ENCODE peak calls at places on chromosomes 3 and 15, in seven cellular contexts. One of them, this sample, is unnamed.
A peak's percentile ranks its signal among the peaks of the same experiment; 100 is the strongest.

GRCh38 chr15:88636654-88637053 is 2.2 kb upstream of the ISG20 start:
- DNase-seq in neural progenitor cell: no peak
- DNase-seq in astrocyte of the spinal cord: no peak
- DNase-seq in OCI-LY7: no peak
- DNase-seq in adrenal gland: no peak
- DNase-seq in cardiac muscle cell: no peak
- DNase-seq in astrocyte: no peak
- DNase-seq in this sample: no peak

GRCh38 chr3:189687475-189687874 is 56.3 kb downstream of the TP63 start:
- DNase-seq in astrocyte of the spinal cord: no peak
- DNase-seq in cardiac muscle cell: no peak
- DNase-seq in neural progenitor cell: peak; percentile 38
- DNase-seq in adrenal gland: no peak
- DNase-seq in OCI-LY7: no peak
- DNase-seq in astrocyte: no peak
- DNase-seq in this sample: no peak

GRCh38 chr3:13653631-13654279 is 104.8 kb downstream of the FBLN2 start:
- DNase-seq in cardiac muscle cell: no peak
- DNase-seq in adrenal gland: no peak
- DNase-seq in astrocyte: no peak
- DNase-seq in astrocyte of the spinal cord: no peak
- DNase-seq in OCI-LY7: no peak
- DNase-seq in neural progenitor cell: no peak
- DNase-seq in this sample: no peak

GRCh38 chr3:40615110-40615915 is 90.6 kb downstream of the ZNF621 start:
- DNase-seq in cardiac muscle cell: peak; percentile 37
- DNase-seq in neural progenitor cell: peak; percentile 92
- DNase-seq in astrocyte: no peak
- DNase-seq in OCI-LY7: no peak
- DNase-seq in astrocyte of the spinal cord: no peak
- DNase-seq in adrenal gland: no peak
- DNase-seq in this sample: no peak

GRCh38 chr15:87739866-87740265 is 516.7 kb downstream of the NTRK3 start:
- DNase-seq in cardiac muscle cell: no peak
- DNase-seq in neural progenitor cell: no peak
- DNase-seq in OCI-LY7: no peak
- DNase-seq in astrocyte of the spinal cord: no peak
- DNase-seq in astrocyte: peak; percentile 65
- DNase-seq in adrenal gland: no peak
- DNase-seq in this sample: no peak

GRCh38 chr3:126355777-126356372 is 1.3 kb downstream of the KLF15 start:
- DNase-seq in neural progenitor cell: peak; percentile 91
- DNase-seq in cardiac muscle cell: peak; percentile 96
- DNase-seq in adrenal gland: peak; percentile 99
- DNase-seq in astrocyte: peak; percentile 20
- DNase-seq in OCI-LY7: peak; percentile 58
- DNase-seq in astrocyte of the spinal cord: peak; percentile 49
- DNase-seq in this sample: no peak

GRCh38 chr3:150775001-150775599 is 12.1 kb upstream of the SIAH2 start:
- DNase-seq in neural progenitor cell: no peak
- DNase-seq in astrocyte: peak; percentile 70
- DNase-seq in astrocyte of the spinal cord: peak; percentile 25
- DNase-seq in adrenal gland: no peak
- DNase-seq in cardiac muscle cell: no peak
- DNase-seq in OCI-LY7: no peak
- DNase-seq in this sample: no peak

GRCh38 chr3:31858439-31858838 is 122.6 kb downstream of the OSBPL10 start:
- DNase-seq in OCI-LY7: peak; percentile 74
- DNase-seq in astrocyte: no peak
- DNase-seq in astrocyte of the spinal cord: no peak
- DNase-seq in cardiac muscle cell: no peak
- DNase-seq in neural progenitor cell: no peak
- DNase-seq in adrenal gland: no peak
- DNase-seq in this sample: no peak

GRCh38 chr15:60358935-60359672 is 38.7 kb downstream of the ANXA2 start:
- DNase-seq in astrocyte of the spinal cord: peak; percentile 88
- DNase-seq in neural progenitor cell: no peak
- DNase-seq in OCI-LY7: no peak
- DNase-seq in cardiac muscle cell: no peak
- DNase-seq in astrocyte: peak; percentile 90
- DNase-seq in adrenal gland: no peak
- DNase-seq in this sample: no peak

GRCh38 chr3:20039765-20040475 is at the start of gene KAT2B:
- DNase-seq in adrenal gland: peak; percentile 82
- DNase-seq in cardiac muscle cell: peak; percentile 91
- DNase-seq in neural progenitor cell: peak; percentile 92
- DNase-seq in OCI-LY7: peak; percentile 93
- DNase-seq in astrocyte of the spinal cord: peak; percentile 60
- DNase-seq in astrocyte: peak; percentile 35
- DNase-seq in this sample: no peak

GRCh38 chr3:71753716-71754609 is at the start of gene GPR27:
- DNase-seq in OCI-LY7: no peak
- DNase-seq in neural progenitor cell: peak; percentile 78
- DNase-seq in cardiac muscle cell: peak; percentile 66
- DNase-seq in adrenal gland: no peak
- DNase-seq in astrocyte: peak; percentile 34
- DNase-seq in astrocyte of the spinal cord: peak; percentile 16
- DNase-seq in this sample: no peak

GRCh38 chr15:95024388-95024787 is 793.0 kb downstream of the MCTP2 start:
- DNase-seq in cardiac muscle cell: peak; percentile 49
- DNase-seq in OCI-LY7: peak; percentile 19
- DNase-seq in adrenal gland: no peak
- DNase-seq in astrocyte of the spinal cord: peak; percentile 50
- DNase-seq in neural progenitor cell: peak; percentile 71
- DNase-seq in astrocyte: peak; percentile 22
- DNase-seq in this sample: no peak

GRCh38 chr15:90482124-90483011 is 47.4 kb upstream of the CRTC3 start:
- DNase-seq in cardiac muscle cell: peak; percentile 41
- DNase-seq in astrocyte of the spinal cord: peak; percentile 59
- DNase-seq in adrenal gland: peak; percentile 87
- DNase-seq in neural progenitor cell: peak; percentile 59
- DNase-seq in astrocyte: peak; percentile 47
- DNase-seq in OCI-LY7: peak; percentile 60
- DNase-seq in this sample: no peak

GRCh38 chr3:192812736-192813383 is 85.5 kb upstream of the FGF12 start:
- DNase-seq in adrenal gland: no peak
- DNase-seq in astrocyte: no peak
- DNase-seq in neural progenitor cell: peak; percentile 66
- DNase-seq in cardiac muscle cell: peak; percentile 62
- DNase-seq in astrocyte of the spinal cord: peak; percentile 77
- DNase-seq in OCI-LY7: peak; percentile 10
- DNase-seq in this sample: no peak

GRCh38 chr15:100265641-100266035 is 76.1 kb downstream of the ADAMTS17 start:
- DNase-seq in adrenal gland: no peak
- DNase-seq in OCI-LY7: no peak
- DNase-seq in neural progenitor cell: no peak
- DNase-seq in astrocyte: no peak
- DNase-seq in cardiac muscle cell: no peak
- DNase-seq in astrocyte of the spinal cord: no peak
- DNase-seq in this sample: no peak

GRCh38 chr3:58429657-58430056 is 4.0 kb downstream of the PDHB start:
- DNase-seq in OCI-LY7: peak; percentile 47
- DNase-seq in cardiac muscle cell: no peak
- DNase-seq in adrenal gland: no peak
- DNase-seq in astrocyte of the spinal cord: peak; percentile 42
- DNase-seq in neural progenitor cell: no peak
- DNase-seq in astrocyte: no peak
- DNase-seq in this sample: peak; percentile 53

GRCh38 chr3:108507887-108508286 is 2.5 kb downstream of the MYH15 start:
- DNase-seq in neural progenitor cell: no peak
- DNase-seq in OCI-LY7: no peak
- DNase-seq in cardiac muscle cell: no peak
- DNase-seq in astrocyte: no peak
- DNase-seq in adrenal gland: no peak
- DNase-seq in astrocyte of the spinal cord: no peak
- DNase-seq in this sample: no peak

GRCh38 chr15:56454841-56455240 is 10.1 kb downstream of the MNS1 start:
- DNase-seq in neural progenitor cell: no peak
- DNase-seq in adrenal gland: no peak
- DNase-seq in astrocyte: no peak
- DNase-seq in OCI-LY7: no peak
- DNase-seq in cardiac muscle cell: no peak
- DNase-seq in astrocyte of the spinal cord: no peak
- DNase-seq in this sample: no peak

GRCh38 chr15:51917493-51917892 is 54.1 kb downstream of the LEO1 start:
- DNase-seq in adrenal gland: no peak
- DNase-seq in OCI-LY7: peak; percentile 43
- DNase-seq in cardiac muscle cell: peak; percentile 38
- DNase-seq in astrocyte: no peak
- DNase-seq in neural progenitor cell: peak; percentile 60
- DNase-seq in astrocyte of the spinal cord: peak; percentile 29
- DNase-seq in this sample: no peak

GRCh38 chr15:25173241-25174028 is 218.6 kb downstream of the SNRPN start:
- DNase-seq in adrenal gland: peak; percentile 27
- DNase-seq in OCI-LY7: no peak
- DNase-seq in cardiac muscle cell: no peak
- DNase-seq in neural progenitor cell: no peak
- DNase-seq in astrocyte: no peak
- DNase-seq in astrocyte of the spinal cord: no peak
- DNase-seq in this sample: no peak

DNA sequence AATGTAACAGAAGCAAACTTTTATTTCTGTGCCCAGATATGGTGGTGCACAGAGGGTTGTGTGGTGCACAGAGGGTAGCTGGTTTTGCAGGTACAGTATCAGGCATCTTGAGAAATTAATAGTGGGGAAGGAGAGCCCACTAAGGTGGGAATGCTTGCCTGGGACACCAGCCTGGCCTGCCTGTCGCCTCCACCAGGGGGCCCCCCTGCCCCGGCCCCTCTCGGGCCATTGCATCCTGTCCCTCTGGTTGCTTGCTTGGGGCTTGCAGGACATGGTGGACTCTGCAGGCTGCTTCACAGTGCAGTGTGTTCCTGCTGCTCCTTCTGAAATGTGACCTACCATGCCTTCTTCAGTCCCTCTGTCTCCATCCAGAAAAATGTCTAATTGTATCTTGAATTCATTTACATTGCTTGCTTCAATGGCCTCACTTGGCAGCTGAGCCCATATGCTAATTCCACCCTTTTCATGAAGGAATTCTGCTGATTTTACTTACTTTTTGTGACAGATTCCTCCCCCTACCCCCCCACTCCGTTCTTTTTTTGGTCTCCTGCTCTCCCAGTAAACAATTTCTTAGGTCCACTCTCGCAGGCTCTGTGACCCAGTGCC is 73.6 kb downstream of the EEFSEC start:
- DNase-seq in OCI-LY7: peak; percentile 36
- DNase-seq in astrocyte: no peak
- DNase-seq in astrocyte of the spinal cord: peak; percentile 32
- DNase-seq in cardiac muscle cell: peak; percentile 39
- DNase-seq in neural progenitor cell: peak; percentile 69
- DNase-seq in adrenal gland: peak; percentile 62
- DNase-seq in this sample: no peak
- TF ChIP-seq CTCF in OCI-LY7: peak; percentile 88
- TF ChIP-seq CTCF in astrocyte: peak; percentile 67
- TF ChIP-seq CTCF in astrocyte of the spinal cord: peak; percentile 94
- TF ChIP-seq CTCF in cardiac muscle cell: peak; percentile 95
- TF ChIP-seq CTCF in neural progenitor cell: peak; percentile 83
- TF ChIP-seq CTCF in adrenal gland: peak; percentile 56
- TF ChIP-seq CTCF in this sample: peak; percentile 88

GRCh38 chr3:131026321-131027151 is at the start of the genes ASTE1 and NEK11:
- DNase-seq in cardiac muscle cell: peak; percentile 85
- DNase-seq in neural progenitor cell: peak; percentile 50
- DNase-seq in astrocyte of the spinal cord: peak; percentile 89
- DNase-seq in adrenal gland: peak; percentile 92
- DNase-seq in astrocyte: peak; percentile 71
- DNase-seq in OCI-LY7: peak; percentile 86
- DNase-seq in this sample: peak; percentile 55

GRCh38 chr3:131020122-131020693 is 6.4 kb downstream of the ASTE1 start:
- DNase-seq in astrocyte: no peak
- DNase-seq in adrenal gland: no peak
- DNase-seq in cardiac muscle cell: no peak
- DNase-seq in OCI-LY7: peak; percentile 18
- DNase-seq in neural progenitor cell: peak; percentile 22
- DNase-seq in astrocyte of the spinal cord: no peak
- DNase-seq in this sample: no peak

GRCh38 chr3:131028844-131029243 is 2.2 kb downstream of the NEK11 start:
- DNase-seq in astrocyte: no peak
- DNase-seq in astrocyte of the spinal cord: no peak
- DNase-seq in neural progenitor cell: no peak
- DNase-seq in adrenal gland: no peak
- DNase-seq in OCI-LY7: no peak
- DNase-seq in cardiac muscle cell: no peak
- DNase-seq in this sample: no peak

GRCh38 chr3:131025500-131025899 is 1.1 kb downstream of the ASTE1 start:
- DNase-seq in astrocyte: no peak
- DNase-seq in adrenal gland: no peak
- DNase-seq in neural progenitor cell: no peak
- DNase-seq in cardiac muscle cell: no peak
- DNase-seq in astrocyte of the spinal cord: no peak
- DNase-seq in OCI-LY7: no peak
- DNase-seq in this sample: no peak
- H3K4me3 ChIP-seq in astrocyte: peak overlapping the region; percentile 94
- H3K4me3 ChIP-seq in adrenal gland: no peak overlapping the region
- H3K4me3 ChIP-seq in neural progenitor cell: no peak overlapping the region
- H3K4me3 ChIP-seq in cardiac muscle cell: no peak overlapping the region
- H3K4me3 ChIP-seq in astrocyte of the spinal cord: peak overlapping the region; percentile 79
- H3K4me3 ChIP-seq in OCI-LY7: peak overlapping the region; percentile 75
- H3K4me3 ChIP-seq in this sample: peak overlapping the region; percentile 81

GRCh38 chr15:41116116-41116871 is at the start of gene INO80:
- DNase-seq in neural progenitor cell: peak; percentile 98
- DNase-seq in cardiac muscle cell: peak; percentile 99
- DNase-seq in adrenal gland: peak; percentile 100
- DNase-seq in astrocyte of the spinal cord: peak; percentile 98
- DNase-seq in OCI-LY7: peak; percentile 98
- DNase-seq in astrocyte: peak; percentile 95
- DNase-seq in this sample: peak; percentile 95
- TF ChIP-seq CTCF in neural progenitor cell: no peak
- TF ChIP-seq CTCF in cardiac muscle cell: no peak
- TF ChIP-seq CTCF in adrenal gland: no peak
- TF ChIP-seq CTCF in astrocyte of the spinal cord: no peak
- TF ChIP-seq CTCF in OCI-LY7: no peak
- TF ChIP-seq CTCF in astrocyte: no peak
- TF ChIP-seq CTCF in this sample: no peak

GRCh38 chr15:68580883-68581155 is 2.0 kb downstream of the CORO2B start:
- DNase-seq in astrocyte: no peak
- DNase-seq in astrocyte of the spinal cord: no peak
- DNase-seq in adrenal gland: no peak
- DNase-seq in cardiac muscle cell: no peak
- DNase-seq in neural progenitor cell: no peak
- DNase-seq in OCI-LY7: no peak
- DNase-seq in this sample: no peak
- H3K4me3 ChIP-seq in astrocyte: no peak overlapping the region
- H3K4me3 ChIP-seq in astrocyte of the spinal cord: no peak overlapping the region
- H3K4me3 ChIP-seq in adrenal gland: no peak overlapping the region
- H3K4me3 ChIP-seq in cardiac muscle cell: no peak overlapping the region
- H3K4me3 ChIP-seq in neural progenitor cell: no peak overlapping the region
- H3K4me3 ChIP-seq in OCI-LY7: peak overlapping the region; percentile 77
- H3K4me3 ChIP-seq in this sample: no peak overlapping the region